ENCODE peak calls at places on chromosomes 13 and 19, in six cellular contexts. E is GM12865, A is fibroblast of lung, G is foreskin fibroblast, Q is thoracic aorta, W is uterus. F is an unnamed sample.

GRCh38 chr13:77925616-77926015 is 7.0 kb upstream of the EDNRB start:
- DNase-seq in A (no peak), Q (no peak), E (no peak), W (no peak), G (no peak), F (no peak)

GRCh38 chr19:55484571-55485438 is at the start of gene NAT14:
- DNase-seq in G (peak; percentile 51), A (peak; percentile 58), E (peak; percentile 77), W (peak; percentile 76), Q (no peak), F (peak; percentile 65)

GRCh38 chr19:46999878-47000277 is 19.8 kb upstream of the NPAS1 start:
- DNase-seq in A (no peak), W (no peak), Q (no peak), G (no peak), E (no peak), F (no peak)

GRCh38 chr13:26412961-26413716 is 144.3 kb upstream of the WASF3 start:
- DNase-seq in E (no peak), G (no peak), W (no peak), Q (no peak), A (no peak), F (no peak)

GRCh38 chr13:82636119-82636518 is 1246.2 kb downstream of the SLITRK1 start:
- DNase-seq in W (no peak), Q (no peak), G (peak; percentile 3), A (peak; percentile 60), E (no peak), F (no peak)

GRCh38 chr13:46480131-46480530 is 72.8 kb upstream of the LRCH1 start:
- DNase-seq in E (no peak), W (no peak), A (no peak), G (no peak), Q (no peak), F (no peak)

GRCh38 chr19:35569281-35569781 is 5.9 kb upstream of the ATP4A start:
- DNase-seq in Q (no peak), E (no peak), W (no peak), G (no peak), A (no peak), F (no peak)

GRCh38 chr19:17938092-17938845 is 5.5 kb downstream of the CCDC124 start:
- DNase-seq in Q (no peak), W (peak; percentile 75), A (peak; percentile 81), G (peak; percentile 83), E (peak; percentile 86), F (peak; percentile 66)

GRCh38 chr13:19961484-19961883 is 3.0 kb downstream of the ZMYM2 start:
- DNase-seq in G (no peak), Q (no peak), A (peak; percentile 20), W (no peak), E (no peak), F (peak; percentile 7)

GRCh38 chr19:3783660-3784584 is 2.3 kb downstream of the MATK start:
- DNase-seq in Q (no peak), W (no peak), E (no peak), G (no peak), A (no peak), F (no peak)

GRCh38 chr19:3782903-3783302 is 3.3 kb downstream of the MATK start:
- DNase-seq in E (no peak), Q (no peak), G (no peak), A (no peak), W (no peak), F (no peak)

GRCh38 chr19:3785938-3786824 is at the start of gene MATK:
- DNase-seq in Q (no peak), E (no peak), W (no peak), G (no peak), A (no peak), F (no peak)

GRCh38 chr19:3784607-3785463 is 1.3 kb downstream of the MATK start:
- DNase-seq in G (peak; percentile 7), E (no peak), W (no peak), A (no peak), Q (no peak), F (no peak)

GRCh38 chr19:3785464-3785937 is 680 bp downstream of the MATK start:
- DNase-seq in E (no peak), Q (no peak), A (no peak), W (no peak), G (no peak), F (no peak)
- H3K4me3 ChIP-seq in E (no peak overlapping the region), Q (peak overlapping the region; percentile 50), A (no peak overlapping the region), W (no peak overlapping the region), G (no peak overlapping the region), F (no peak overlapping the region)

DNA sequence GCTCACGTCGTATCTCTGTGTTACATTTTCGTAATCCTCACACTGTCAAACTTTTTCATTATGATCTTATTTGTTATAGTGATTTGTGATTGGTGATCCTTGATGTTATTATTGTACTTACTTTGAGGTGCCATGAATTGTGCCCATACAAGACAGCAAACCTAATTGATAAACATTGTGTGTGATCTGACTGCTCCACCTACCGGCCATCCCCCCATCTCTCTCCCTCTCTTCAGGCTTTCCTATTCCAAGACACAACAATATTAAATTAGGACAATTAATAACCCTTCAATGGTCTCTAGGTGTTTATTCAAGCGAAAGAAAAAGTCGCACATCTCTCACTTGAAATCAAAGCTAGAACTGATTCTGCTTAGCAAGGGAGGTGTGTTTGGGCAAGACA is 349.3 kb downstream of the RBM26 start:
- DNase-seq in Q (no peak), G (no peak), W (no peak), E (peak; percentile 24), A (no peak), F (no peak)
- TF ChIP-seq CTCF in Q (no peak), G (no peak), W (no peak), E (peak; percentile 38), A (no peak), F (no peak)

DNA sequence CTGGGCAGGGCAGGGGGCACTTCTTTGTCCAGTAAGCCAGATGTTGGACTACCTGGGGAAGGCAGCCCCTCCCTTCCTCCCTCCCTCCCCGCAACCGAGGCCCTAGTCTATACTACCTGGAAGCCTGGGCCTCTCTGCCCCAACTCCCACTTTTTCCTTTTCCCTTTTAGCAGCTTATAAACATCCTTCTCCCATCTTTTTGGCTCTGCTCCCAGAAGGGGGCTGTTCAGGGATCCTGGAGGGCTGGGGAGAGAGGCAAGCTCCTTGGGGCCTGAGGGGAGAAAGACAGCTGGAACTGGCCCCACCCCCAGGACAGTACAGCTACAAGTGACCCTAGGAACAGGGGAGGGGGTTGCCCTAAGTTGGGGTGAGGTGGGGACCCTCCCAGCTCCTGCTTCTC is 44.9 kb downstream of the LYL1 start:
- DNase-seq in E (no peak), A (peak; percentile 27), Q (no peak), G (no peak), W (no peak), F (no peak)
- H3K4me3 ChIP-seq in E (no peak overlapping the region), A (no peak overlapping the region), Q (no peak overlapping the region), G (no peak overlapping the region), W (no peak overlapping the region), F (no peak overlapping the region)

GRCh38 chr19:43126720-43127119 is 44.2 kb upstream of the PSG2 start:
- DNase-seq in A (no peak), W (no peak), Q (no peak), E (no peak), G (no peak), F (no peak)

DNA sequence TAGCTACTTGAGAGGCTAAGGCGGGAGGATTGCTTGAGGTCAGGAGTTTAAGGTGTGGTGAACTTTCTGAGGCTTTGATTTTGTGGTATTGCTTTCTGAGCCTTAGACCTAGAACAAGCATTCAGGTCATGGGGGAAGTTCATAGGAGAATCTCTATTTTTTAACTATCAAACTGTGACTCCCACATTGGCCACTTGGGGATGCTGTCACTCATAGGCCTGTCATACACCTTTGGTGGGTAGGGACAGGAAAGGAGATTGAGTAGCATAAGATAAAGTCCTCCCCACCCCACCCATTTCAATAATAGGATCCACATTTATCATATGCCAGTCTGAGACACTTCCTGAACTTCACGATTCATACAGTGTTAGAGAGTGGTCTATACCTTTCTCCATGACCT is 41.9 kb upstream of the PSG2 start:
- DNase-seq in G (no peak), E (no peak), A (no peak), Q (no peak), W (no peak), F (no peak)
- TF ChIP-seq CTCF in G (no peak), E (no peak), A (no peak), Q (no peak), W (no peak), F (no peak)

GRCh38 chr13:111210945-111211469 is 95.9 kb downstream of the ARHGEF7 start:
- DNase-seq in Q (no peak), E (no peak), G (no peak), A (no peak), W (no peak), F (peak; percentile 20)

GRCh38 chr13:111209613-111210012 is 94.5 kb downstream of the ARHGEF7 start:
- DNase-seq in E (no peak), G (no peak), A (no peak), Q (no peak), W (no peak), F (no peak)

GRCh38 chr13:111210488-111210887 is 95.4 kb downstream of the ARHGEF7 start:
- DNase-seq in G (peak; percentile 83), A (peak; percentile 93), E (no peak), W (no peak), Q (no peak), F (peak; percentile 89)

GRCh38 chr13:111211789-111212516 is 96.8 kb downstream of the ARHGEF7 start:
- DNase-seq in E (no peak), G (no peak), A (no peak), W (no peak), Q (no peak), F (peak; percentile 21)

DNA sequence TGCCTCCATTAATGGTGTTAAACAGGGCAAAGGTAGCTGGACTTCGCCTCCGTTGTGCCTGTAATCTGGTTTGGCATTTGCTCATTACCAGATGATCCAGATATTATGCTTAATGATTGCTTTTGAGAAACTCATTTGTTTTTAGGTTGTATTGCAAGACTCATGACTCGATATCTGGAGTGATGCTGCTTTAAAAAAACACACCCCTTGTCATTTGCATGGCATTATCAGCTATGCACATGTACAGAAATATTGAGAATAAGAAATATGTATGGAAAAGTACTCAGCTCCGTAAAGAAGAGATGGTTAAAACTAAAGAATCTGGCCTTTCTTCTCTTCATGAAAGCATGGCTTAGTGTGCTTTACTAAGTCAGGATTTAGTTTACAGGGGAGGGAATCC is 95.0 kb downstream of the ARHGEF7 start:
- DNase-seq in G (no peak), W (no peak), E (no peak), Q (no peak), A (no peak), F (peak; percentile 45)
- H3K4me3 ChIP-seq in G (peak overlapping the region; percentile 17), W (no peak overlapping the region), E (no peak overlapping the region), Q (peak overlapping the region; percentile 45), A (peak overlapping the region; percentile 36), F (peak overlapping the region; percentile 42)

DNA sequence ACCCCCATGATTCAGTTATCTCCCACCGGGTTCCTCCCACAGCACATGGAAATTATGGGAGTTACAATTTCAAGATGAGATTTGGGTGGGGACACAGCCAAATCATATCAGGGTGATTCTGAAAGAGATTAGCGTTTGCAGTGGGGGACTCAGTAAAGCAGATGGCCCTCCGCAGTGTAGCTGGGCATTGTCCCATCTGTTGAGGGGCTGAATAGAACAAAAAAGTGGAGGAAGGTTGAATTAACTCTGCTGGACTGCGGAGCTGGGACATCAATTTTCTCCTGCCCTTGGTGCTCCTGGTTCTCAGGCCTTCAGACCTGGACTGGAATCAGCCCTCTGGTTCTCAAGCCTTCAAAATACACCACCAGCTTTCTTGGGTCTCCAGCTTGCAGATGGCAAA is 55.2 kb upstream of the CACNA1A start:
- DNase-seq in E (no peak), G (no peak), W (no peak), Q (no peak), A (no peak), F (no peak)
- TF ChIP-seq CTCF in E (no peak), G (no peak), W (no peak), Q (no peak), A (no peak), F (no peak)